ENCODE peak calls at places on chromosomes 4 and X, in seven cellular contexts. X is G401, I is RPMI7951, Y is foreskin fibroblast, P is GM18507, T is GM06990, Q is IMR-90. U is an unnamed sample.

GRCh38 chr4:148704291-148704690 is 262.1 kb upstream of the NR3C2 start:
- DNase-seq in I (no peak), Y (no peak), Q (no peak), X (no peak), P (no peak), T (no peak), U (no peak)

GRCh38 chr4:82357640-82358039 is 16.2 kb downstream of the HNRNPD start:
- DNase-seq in T (no peak), Y (no peak), X (no peak), P (no peak), Q (no peak), I (no peak), U (no peak)

GRCh38 chrX:101136235-101136634 is 38.2 kb downstream of the CENPI start:
- DNase-seq in P (no peak), X (no peak), Q (peak; percentile 32), Y (no peak), T (no peak), I (no peak), U (peak; percentile 8)

GRCh38 chr4:73682508-73682907 is 57.9 kb upstream of the CXCL8 start:
- DNase-seq in X (no peak), Y (no peak), P (no peak), Q (no peak), I (no peak), T (no peak), U (no peak)

GRCh38 chrX:18354369-18355329 is at the start of gene SCML2:
- DNase-seq in T (peak; percentile 46), Y (peak; percentile 34), Q (peak; percentile 21), P (no peak), X (peak; percentile 24), I (peak; percentile 31), U (peak; percentile 32)

GRCh38 chrX:103442536-103442901 is 66.2 kb downstream of the BEX3 start:
- DNase-seq in I (no peak), T (no peak), X (no peak), Q (peak; percentile 78), Y (no peak), P (no peak), U (no peak)

GRCh38 chr4:10069065-10069626 is 47.5 kb downstream of the WDR1 start:
- DNase-seq in P (no peak), Q (no peak), X (no peak), T (no peak), Y (no peak), I (no peak), U (no peak)

GRCh38 chr4:109472343-109472761 is 38.7 kb downstream of the SEC24B start:
- DNase-seq in T (no peak), Y (peak; percentile 25), X (no peak), I (peak; percentile 57), Q (peak; percentile 84), P (no peak), U (peak; percentile 35)

GRCh38 chrX:21711126-21711847 is 46.6 kb downstream of the SMPX start:
- DNase-seq in T (no peak), Y (no peak), Q (no peak), X (peak; percentile 31), P (no peak), I (no peak), U (no peak)

GRCh38 chr4:39353478-39354177 is 12.5 kb downstream of the RFC1 start:
- DNase-seq in I (peak; percentile 42), Y (no peak), P (peak; percentile 52), T (peak; percentile 78), X (no peak), Q (peak; percentile 39), U (peak; percentile 50)

GRCh38 chrX:154986826-154987575 is 35.5 kb downstream of the F8 start:
- DNase-seq in Y (no peak), T (no peak), P (no peak), Q (no peak), X (no peak), I (no peak), U (no peak)

GRCh38 chr4:1842993-1843448 is 12.9 kb downstream of the LETM1 start:
- DNase-seq in T (no peak), X (peak; percentile 73), Y (peak; percentile 90), I (peak; percentile 35), P (no peak), Q (peak; percentile 94), U (peak; percentile 82)

GRCh38 chr4:35463251-35463952 is 780.9 kb downstream of the ARAP2 start:
- DNase-seq in Q (no peak), T (no peak), X (no peak), Y (no peak), I (no peak), P (no peak), U (no peak)

GRCh38 chr4:180296036-180296599 is 1947.1 kb upstream of the TENM3 start:
- DNase-seq in I (no peak), X (no peak), Y (no peak), P (no peak), T (no peak), Q (no peak), U (no peak)

GRCh38 chr4:140049024-140049923 is 104.7 kb downstream of the MAML3 start:
- DNase-seq in I (peak; percentile 45), T (peak; percentile 18), P (no peak), Y (peak; percentile 23), X (peak; percentile 95), Q (peak; percentile 57), U (peak; percentile 20)

GRCh38 chr4:147787204-147787603 is 55.3 kb downstream of the ARHGAP10 start:
- DNase-seq in Y (peak; percentile 52), Q (peak; percentile 68), X (no peak), T (no peak), P (no peak), I (peak; percentile 46), U (peak; percentile 70)

GRCh38 chrX:55714111-55714510 is 3.4 kb upstream of the RRAGB start:
- DNase-seq in X (no peak), I (no peak), Y (no peak), Q (no peak), T (no peak), P (no peak), U (no peak)

GRCh38 chrX:31128849-31129248 is 57.0 kb upstream of the FTHL17 start:
- DNase-seq in Y (no peak), I (no peak), X (no peak), T (no peak), Q (no peak), P (no peak), U (no peak)

GRCh38 chr4:83093060-83093640 is 21.4 kb downstream of the PLAC8 start:
- DNase-seq in I (no peak), Q (no peak), X (no peak), P (no peak), T (no peak), Y (no peak), U (no peak)

GRCh38 chr4:173769568-173769967 is 239.5 kb upstream of the HAND2 start:
- DNase-seq in T (no peak), X (no peak), Q (peak; percentile 5), Y (no peak), P (no peak), I (no peak), U (no peak)

GRCh38 chr4:40264995-40265909 is 68.4 kb downstream of the RHOH start:
- DNase-seq in I (peak; percentile 78), P (no peak), Y (no peak), X (no peak), Q (no peak), T (no peak), U (no peak)

GRCh38 chr4:153024466-153024865 is 88.3 kb downstream of the FHDC1 start:
- DNase-seq in P (no peak), I (no peak), Y (no peak), X (no peak), T (no peak), Q (no peak), U (no peak)

GRCh38 chr4:122827258-122827887 is 742 bp downstream of the FGF2 start:
- DNase-seq in Q (peak; percentile 25), Y (peak; percentile 49), T (peak; percentile 85), P (peak; percentile 48), X (no peak), I (peak; percentile 44), U (peak; percentile 49)

GRCh38 chrX:11349661-11350337 is 56.6 kb downstream of the AMELX start:
- DNase-seq in T (no peak), I (no peak), P (no peak), Y (no peak), Q (no peak), X (no peak), U (no peak)

GRCh38 chr4:123840232-123840631 is 443.6 kb downstream of the SPRY1 start:
- DNase-seq in Y (no peak), I (no peak), T (no peak), P (no peak), Q (no peak), X (no peak), U (no peak)

GRCh38 chr4:188178276-188178675 is 39.0 kb downstream of the TRIML1 start:
- DNase-seq in Q (peak; percentile 77), Y (no peak), I (no peak), T (no peak), P (no peak), X (no peak), U (no peak)

GRCh38 chr4:1172228-1172851 is at the start of gene SPON2:
- DNase-seq in I (no peak), Y (peak; percentile 66), P (no peak), T (no peak), X (no peak), Q (peak; percentile 27), U (peak; percentile 56)

GRCh38 chrX:69153060-69153730 is 12.1 kb downstream of the PJA1 start:
- DNase-seq in Y (no peak), P (no peak), I (peak; percentile 52), Q (peak; percentile 34), T (no peak), X (no peak), U (peak; percentile 51)

GRCh38 chr4:188728359-188728758 is 589.1 kb downstream of the TRIML1 start:
- DNase-seq in P (no peak), X (no peak), T (no peak), Y (no peak), I (no peak), Q (peak; percentile 27), U (no peak)

GRCh38 chr4:189081831-189082230 is 858.8 kb upstream of the FRG1 start:
- DNase-seq in I (no peak), Q (peak; percentile 67), X (no peak), P (no peak), Y (no peak), T (no peak), U (peak; percentile 17)

GRCh38 chr4:79697444-79697843 is 289.4 kb upstream of the GK2 start:
- DNase-seq in X (no peak), I (no peak), T (no peak), Y (no peak), P (no peak), Q (no peak), U (no peak)

U was measured in AG08395.